ENCODE peak calls at places on chromosome 1, in eight cellular contexts. One of them, this sample, is unnamed.

GRCh38 chr1:186899577-186899976 is 70.8 kb downstream of the PLA2G4A start:
- DNase-seq in activated naive CD4-positive, alpha-beta T cell treated with anti-CD3 and anti-CD28 coated beads for 36 hours: no peak
- DNase-seq in activated CD4-positive, alpha-beta memory T cell treated with anti-CD3 and anti-CD28 coated beads, Interleukin-2, amount 10 ng/mL, durations not matched to agents 7 days and 5 days: no peak
- DNase-seq in stimulated activated CD8-positive, alpha-beta memory T cell treated with anti-CD3 and anti-CD28 coated beads, Interleukin-15, amount 100 ng/mL, for 1 hour: no peak
- DNase-seq in nephron progenitor cell: no peak
- DNase-seq in neural progenitor cell: no peak
- DNase-seq in ELR: no peak
- DNase-seq in substantia nigra: no peak
- DNase-seq in this sample: no peak

GRCh38 chr1:207402744-207403143 is 51.4 kb upstream of the CR2 start:
- DNase-seq in neural progenitor cell: no peak
- DNase-seq in nephron progenitor cell: no peak
- DNase-seq in activated CD4-positive, alpha-beta memory T cell treated with anti-CD3 and anti-CD28 coated beads, Interleukin-2, amount 10 ng/mL, durations not matched to agents 7 days and 5 days: no peak
- DNase-seq in stimulated activated CD8-positive, alpha-beta memory T cell treated with anti-CD3 and anti-CD28 coated beads, Interleukin-15, amount 100 ng/mL, for 1 hour: no peak
- DNase-seq in substantia nigra: no peak
- DNase-seq in ELR: no peak
- DNase-seq in activated naive CD4-positive, alpha-beta T cell treated with anti-CD3 and anti-CD28 coated beads for 36 hours: no peak
- DNase-seq in this sample: no peak

GRCh38 chr1:15522551-15522950 is 1.5 kb downstream of the CASP9 start:
- DNase-seq in nephron progenitor cell: no peak
- DNase-seq in substantia nigra: no peak
- DNase-seq in stimulated activated CD8-positive, alpha-beta memory T cell treated with anti-CD3 and anti-CD28 coated beads, Interleukin-15, amount 100 ng/mL, for 1 hour: no peak
- DNase-seq in neural progenitor cell: no peak
- DNase-seq in activated CD4-positive, alpha-beta memory T cell treated with anti-CD3 and anti-CD28 coated beads, Interleukin-2, amount 10 ng/mL, durations not matched to agents 7 days and 5 days: peak; percentile 14
- DNase-seq in activated naive CD4-positive, alpha-beta T cell treated with anti-CD3 and anti-CD28 coated beads for 36 hours: no peak
- DNase-seq in ELR: no peak
- DNase-seq in this sample: no peak

GRCh38 chr1:22780696-22781095 is 70.1 kb downstream of the EPHB2 start:
- DNase-seq in stimulated activated CD8-positive, alpha-beta memory T cell treated with anti-CD3 and anti-CD28 coated beads, Interleukin-15, amount 100 ng/mL, for 1 hour: no peak
- DNase-seq in neural progenitor cell: peak; percentile 66
- DNase-seq in activated naive CD4-positive, alpha-beta T cell treated with anti-CD3 and anti-CD28 coated beads for 36 hours: no peak
- DNase-seq in substantia nigra: no peak
- DNase-seq in nephron progenitor cell: peak; percentile 66
- DNase-seq in activated CD4-positive, alpha-beta memory T cell treated with anti-CD3 and anti-CD28 coated beads, Interleukin-2, amount 10 ng/mL, durations not matched to agents 7 days and 5 days: no peak
- DNase-seq in ELR: peak; percentile 51
- DNase-seq in this sample: peak; percentile 98

GRCh38 chr1:156104065-156104810 is 10.3 kb upstream of the LMNA start:
- DNase-seq in nephron progenitor cell: no peak
- DNase-seq in ELR: peak; percentile 70
- DNase-seq in substantia nigra: peak; percentile 25
- DNase-seq in neural progenitor cell: no peak
- DNase-seq in activated CD4-positive, alpha-beta memory T cell treated with anti-CD3 and anti-CD28 coated beads, Interleukin-2, amount 10 ng/mL, durations not matched to agents 7 days and 5 days: peak; percentile 41
- DNase-seq in stimulated activated CD8-positive, alpha-beta memory T cell treated with anti-CD3 and anti-CD28 coated beads, Interleukin-15, amount 100 ng/mL, for 1 hour: no peak
- DNase-seq in activated naive CD4-positive, alpha-beta T cell treated with anti-CD3 and anti-CD28 coated beads for 36 hours: peak; percentile 48
- DNase-seq in this sample: peak; percentile 75

GRCh38 chr1:117634631-117635030 is 28.8 kb downstream of the TENT5C start:
- DNase-seq in stimulated activated CD8-positive, alpha-beta memory T cell treated with anti-CD3 and anti-CD28 coated beads, Interleukin-15, amount 100 ng/mL, for 1 hour: no peak
- DNase-seq in nephron progenitor cell: no peak
- DNase-seq in activated naive CD4-positive, alpha-beta T cell treated with anti-CD3 and anti-CD28 coated beads for 36 hours: no peak
- DNase-seq in activated CD4-positive, alpha-beta memory T cell treated with anti-CD3 and anti-CD28 coated beads, Interleukin-2, amount 10 ng/mL, durations not matched to agents 7 days and 5 days: peak; percentile 9
- DNase-seq in ELR: no peak
- DNase-seq in neural progenitor cell: no peak
- DNase-seq in substantia nigra: no peak
- DNase-seq in this sample: no peak

GRCh38 chr1:1778827-1779675 is 781 bp upstream of the NADK start:
- DNase-seq in activated naive CD4-positive, alpha-beta T cell treated with anti-CD3 and anti-CD28 coated beads for 36 hours: peak; percentile 90
- DNase-seq in nephron progenitor cell: peak; percentile 70
- DNase-seq in activated CD4-positive, alpha-beta memory T cell treated with anti-CD3 and anti-CD28 coated beads, Interleukin-2, amount 10 ng/mL, durations not matched to agents 7 days and 5 days: peak; percentile 88
- DNase-seq in substantia nigra: peak; percentile 68
- DNase-seq in ELR: peak; percentile 44
- DNase-seq in stimulated activated CD8-positive, alpha-beta memory T cell treated with anti-CD3 and anti-CD28 coated beads, Interleukin-15, amount 100 ng/mL, for 1 hour: peak; percentile 49
- DNase-seq in neural progenitor cell: peak; percentile 86
- DNase-seq in this sample: peak; percentile 96

GRCh38 chr1:170704256-170704655 is 40.3 kb downstream of the PRRX1 start:
- DNase-seq in ELR: no peak
- DNase-seq in activated CD4-positive, alpha-beta memory T cell treated with anti-CD3 and anti-CD28 coated beads, Interleukin-2, amount 10 ng/mL, durations not matched to agents 7 days and 5 days: no peak
- DNase-seq in substantia nigra: no peak
- DNase-seq in nephron progenitor cell: no peak
- DNase-seq in neural progenitor cell: no peak
- DNase-seq in activated naive CD4-positive, alpha-beta T cell treated with anti-CD3 and anti-CD28 coated beads for 36 hours: no peak
- DNase-seq in stimulated activated CD8-positive, alpha-beta memory T cell treated with anti-CD3 and anti-CD28 coated beads, Interleukin-15, amount 100 ng/mL, for 1 hour: no peak
- DNase-seq in this sample: no peak

GRCh38 chr1:232943679-232944252 is 6.6 kb upstream of the NTPCR start:
- DNase-seq in activated CD4-positive, alpha-beta memory T cell treated with anti-CD3 and anti-CD28 coated beads, Interleukin-2, amount 10 ng/mL, durations not matched to agents 7 days and 5 days: no peak
- DNase-seq in nephron progenitor cell: no peak
- DNase-seq in stimulated activated CD8-positive, alpha-beta memory T cell treated with anti-CD3 and anti-CD28 coated beads, Interleukin-15, amount 100 ng/mL, for 1 hour: no peak
- DNase-seq in activated naive CD4-positive, alpha-beta T cell treated with anti-CD3 and anti-CD28 coated beads for 36 hours: peak; percentile 25
- DNase-seq in neural progenitor cell: no peak
- DNase-seq in ELR: no peak
- DNase-seq in substantia nigra: no peak
- DNase-seq in this sample: no peak

GRCh38 chr1:206734499-206735142 is 36.0 kb upstream of the IL19 start:
- DNase-seq in nephron progenitor cell: peak; percentile 84
- DNase-seq in activated CD4-positive, alpha-beta memory T cell treated with anti-CD3 and anti-CD28 coated beads, Interleukin-2, amount 10 ng/mL, durations not matched to agents 7 days and 5 days: peak; percentile 82
- DNase-seq in neural progenitor cell: peak; percentile 64
- DNase-seq in ELR: peak; percentile 68
- DNase-seq in activated naive CD4-positive, alpha-beta T cell treated with anti-CD3 and anti-CD28 coated beads for 36 hours: peak; percentile 88
- DNase-seq in substantia nigra: peak; percentile 8
- DNase-seq in stimulated activated CD8-positive, alpha-beta memory T cell treated with anti-CD3 and anti-CD28 coated beads, Interleukin-15, amount 100 ng/mL, for 1 hour: peak; percentile 73
- DNase-seq in this sample: peak; percentile 92

GRCh38 chr1:156706647-156707008 is 1.2 kb upstream of the CRABP2 start:
- DNase-seq in nephron progenitor cell: peak; percentile 82
- DNase-seq in activated CD4-positive, alpha-beta memory T cell treated with anti-CD3 and anti-CD28 coated beads, Interleukin-2, amount 10 ng/mL, durations not matched to agents 7 days and 5 days: no peak
- DNase-seq in activated naive CD4-positive, alpha-beta T cell treated with anti-CD3 and anti-CD28 coated beads for 36 hours: no peak
- DNase-seq in neural progenitor cell: peak; percentile 90
- DNase-seq in substantia nigra: no peak
- DNase-seq in ELR: peak; percentile 34
- DNase-seq in stimulated activated CD8-positive, alpha-beta memory T cell treated with anti-CD3 and anti-CD28 coated beads, Interleukin-15, amount 100 ng/mL, for 1 hour: no peak
- DNase-seq in this sample: peak; percentile 89

GRCh38 chr1:35644204-35644603 is 2.9 kb upstream of the PSMB2 start:
- DNase-seq in nephron progenitor cell: no peak
- DNase-seq in substantia nigra: no peak
- DNase-seq in neural progenitor cell: no peak
- DNase-seq in ELR: no peak
- DNase-seq in activated naive CD4-positive, alpha-beta T cell treated with anti-CD3 and anti-CD28 coated beads for 36 hours: no peak
- DNase-seq in stimulated activated CD8-positive, alpha-beta memory T cell treated with anti-CD3 and anti-CD28 coated beads, Interleukin-15, amount 100 ng/mL, for 1 hour: no peak
- DNase-seq in activated CD4-positive, alpha-beta memory T cell treated with anti-CD3 and anti-CD28 coated beads, Interleukin-2, amount 10 ng/mL, durations not matched to agents 7 days and 5 days: no peak
- DNase-seq in this sample: no peak

GRCh38 chr1:233364026-233364425 is 36.5 kb downstream of the MAP3K21 start:
- DNase-seq in activated CD4-positive, alpha-beta memory T cell treated with anti-CD3 and anti-CD28 coated beads, Interleukin-2, amount 10 ng/mL, durations not matched to agents 7 days and 5 days: no peak
- DNase-seq in activated naive CD4-positive, alpha-beta T cell treated with anti-CD3 and anti-CD28 coated beads for 36 hours: no peak
- DNase-seq in neural progenitor cell: no peak
- DNase-seq in substantia nigra: no peak
- DNase-seq in nephron progenitor cell: no peak
- DNase-seq in ELR: no peak
- DNase-seq in stimulated activated CD8-positive, alpha-beta memory T cell treated with anti-CD3 and anti-CD28 coated beads, Interleukin-15, amount 100 ng/mL, for 1 hour: no peak
- DNase-seq in this sample: no peak

GRCh38 chr1:210456731-210457130 is 128.0 kb downstream of the HHAT start:
- DNase-seq in ELR: no peak
- DNase-seq in activated naive CD4-positive, alpha-beta T cell treated with anti-CD3 and anti-CD28 coated beads for 36 hours: no peak
- DNase-seq in nephron progenitor cell: no peak
- DNase-seq in activated CD4-positive, alpha-beta memory T cell treated with anti-CD3 and anti-CD28 coated beads, Interleukin-2, amount 10 ng/mL, durations not matched to agents 7 days and 5 days: no peak
- DNase-seq in neural progenitor cell: no peak
- DNase-seq in substantia nigra: no peak
- DNase-seq in stimulated activated CD8-positive, alpha-beta memory T cell treated with anti-CD3 and anti-CD28 coated beads, Interleukin-15, amount 100 ng/mL, for 1 hour: no peak
- DNase-seq in this sample: no peak

GRCh38 chr1:119838255-119838654 is 27.0 kb upstream of the REG4 start:
- DNase-seq in neural progenitor cell: no peak
- DNase-seq in stimulated activated CD8-positive, alpha-beta memory T cell treated with anti-CD3 and anti-CD28 coated beads, Interleukin-15, amount 100 ng/mL, for 1 hour: no peak
- DNase-seq in substantia nigra: no peak
- DNase-seq in nephron progenitor cell: no peak
- DNase-seq in activated CD4-positive, alpha-beta memory T cell treated with anti-CD3 and anti-CD28 coated beads, Interleukin-2, amount 10 ng/mL, durations not matched to agents 7 days and 5 days: no peak
- DNase-seq in activated naive CD4-positive, alpha-beta T cell treated with anti-CD3 and anti-CD28 coated beads for 36 hours: no peak
- DNase-seq in ELR: no peak
- DNase-seq in this sample: no peak

GRCh38 chr1:228280961-228281591 is 73.2 kb downstream of the OBSCN start:
- DNase-seq in stimulated activated CD8-positive, alpha-beta memory T cell treated with anti-CD3 and anti-CD28 coated beads, Interleukin-15, amount 100 ng/mL, for 1 hour: no peak
- DNase-seq in substantia nigra: no peak
- DNase-seq in neural progenitor cell: no peak
- DNase-seq in ELR: no peak
- DNase-seq in nephron progenitor cell: no peak
- DNase-seq in activated naive CD4-positive, alpha-beta T cell treated with anti-CD3 and anti-CD28 coated beads for 36 hours: no peak
- DNase-seq in activated CD4-positive, alpha-beta memory T cell treated with anti-CD3 and anti-CD28 coated beads, Interleukin-2, amount 10 ng/mL, durations not matched to agents 7 days and 5 days: no peak
- DNase-seq in this sample: no peak

GRCh38 chr1:93734999-93735398 is 53.4 kb upstream of the BCAR3 start:
- DNase-seq in neural progenitor cell: no peak
- DNase-seq in activated CD4-positive, alpha-beta memory T cell treated with anti-CD3 and anti-CD28 coated beads, Interleukin-2, amount 10 ng/mL, durations not matched to agents 7 days and 5 days: no peak
- DNase-seq in substantia nigra: no peak
- DNase-seq in activated naive CD4-positive, alpha-beta T cell treated with anti-CD3 and anti-CD28 coated beads for 36 hours: no peak
- DNase-seq in stimulated activated CD8-positive, alpha-beta memory T cell treated with anti-CD3 and anti-CD28 coated beads, Interleukin-15, amount 100 ng/mL, for 1 hour: no peak
- DNase-seq in ELR: peak; percentile 50
- DNase-seq in nephron progenitor cell: no peak
- DNase-seq in this sample: peak; percentile 55